ENCODE peak calls at places on chromosome 15, in seven cellular contexts. R is HCT116, I is GM12878, V is HepG2, P is H1, Q is WTC11, U is K562. A is an unnamed sample.

GRCh38 chr15:53522878-53523455 is 236.5 kb downstream of the WDR72 start:
- DNase-seq in P (no peak), I (no peak), U (no peak), R (no peak), V (no peak), Q (no peak), A (no peak)

GRCh38 chr15:28902856-28903255 is 17.1 kb downstream of the APBA2 start:
- DNase-seq in U (no peak), V (no peak), P (no peak), Q (no peak), R (no peak), I (no peak), A (no peak)

GRCh38 chr15:69787791-69788190 is 309.9 kb downstream of the TLE3 start:
- DNase-seq in R (no peak), U (no peak), Q (no peak), P (no peak), I (no peak), V (no peak), A (no peak)

GRCh38 chr15:76140069-76140454 is 80.3 kb downstream of the TMEM266 start:
- DNase-seq in U (no peak), R (no peak), I (no peak), V (no peak), P (no peak), Q (peak; percentile 38), A (no peak)

GRCh38 chr15:38611228-38611627 is 46.6 kb upstream of the RASGRP1 start:
- DNase-seq in R (no peak), V (no peak), P (no peak), U (no peak), Q (no peak), I (no peak), A (no peak)

GRCh38 chr15:26970712-26971210 is at the start of gene GABRG3:
- DNase-seq in R (no peak), V (no peak), U (no peak), Q (peak; percentile 72), P (no peak), I (no peak), A (no peak)

GRCh38 chr15:87394676-87395075 is 861.9 kb downstream of the NTRK3 start:
- DNase-seq in R (no peak), P (no peak), Q (no peak), V (no peak), U (no peak), I (no peak), A (no peak)

GRCh38 chr15:73928971-73929627 is 2.8 kb downstream of the LOXL1 start:
- DNase-seq in I (no peak), Q (no peak), V (no peak), P (no peak), U (no peak), R (no peak), A (no peak)

GRCh38 chr15:33310481-33311311 is at the start of gene RYR3:
- DNase-seq in U (no peak), Q (peak; percentile 62), I (no peak), R (no peak), V (no peak), P (no peak), A (peak; percentile 28)

GRCh38 chr15:45535486-45536042 is 13.0 kb upstream of the SLC30A4 start:
- DNase-seq in Q (no peak), R (no peak), U (no peak), P (no peak), V (no peak), I (no peak), A (no peak)

GRCh38 chr15:42608110-42608531 is 32.7 kb downstream of the STARD9 start:
- DNase-seq in Q (no peak), I (peak; percentile 71), U (peak; percentile 52), V (no peak), P (no peak), R (no peak), A (no peak)

GRCh38 chr15:62524848-62525247 is 359.8 kb upstream of the C2CD4B start:
- DNase-seq in R (no peak), V (no peak), P (no peak), I (no peak), U (no peak), Q (no peak), A (no peak)

GRCh38 chr15:37837276-37837675 is 97.2 kb upstream of the TMCO5A start:
- DNase-seq in V (no peak), P (no peak), I (no peak), Q (no peak), R (no peak), U (no peak), A (no peak)

GRCh38 chr15:31302778-31303433 is 23.7 kb upstream of the KLF13 start:
- DNase-seq in U (no peak), I (no peak), R (no peak), P (no peak), V (no peak), Q (no peak), A (peak; percentile 19)

GRCh38 chr15:52257734-52258062 is 37.9 kb downstream of the MYO5C start:
- DNase-seq in V (no peak), R (no peak), Q (no peak), P (no peak), U (no peak), I (no peak), A (peak; percentile 17)

GRCh38 chr15:34952481-34952880 is 17.1 kb downstream of the AQR start:
- DNase-seq in I (no peak), P (no peak), Q (no peak), R (no peak), V (no peak), U (no peak), A (no peak)

GRCh38 chr15:30992465-30992864 is 1.0 kb upstream of the MTMR10 start:
- DNase-seq in R (no peak), P (no peak), V (peak; percentile 27), Q (no peak), U (no peak), I (no peak), A (no peak)

GRCh38 chr15:99015677-99016568 is 8.3 kb upstream of the PGPEP1L start:
- DNase-seq in I (no peak), R (no peak), P (no peak), U (no peak), Q (peak; percentile 50), V (no peak), A (peak; percentile 42)

GRCh38 chr15:35281515-35281914 is 196.4 kb upstream of the NANOGP8 start:
- DNase-seq in U (no peak), I (no peak), R (peak; percentile 35), V (no peak), P (no peak), Q (no peak), A (no peak)

GRCh38 chr15:42048080-42048820 is 27.4 kb upstream of the PLA2G4E start:
- DNase-seq in R (no peak), V (no peak), P (no peak), Q (no peak), U (no peak), I (no peak), A (no peak)

GRCh38 chr15:31977812-31978662 is 52.3 kb upstream of the CHRNA7 start:
- DNase-seq in U (peak; percentile 53), R (peak; percentile 32), V (peak; percentile 16), Q (peak; percentile 88), P (no peak), I (no peak), A (peak; percentile 67)

GRCh38 chr15:90231028-90232017 is 2.4 kb downstream of the CIB1 start:
- DNase-seq in U (no peak), V (no peak), Q (no peak), R (no peak), I (peak; percentile 32), P (no peak), A (no peak)

GRCh38 chr15:52252781-52253180 is 42.8 kb downstream of the MYO5C start:
- DNase-seq in U (peak; percentile 8), R (peak; percentile 81), I (no peak), Q (no peak), P (no peak), V (peak; percentile 35), A (no peak)

GRCh38 chr15:69852482-69853275 is 245.0 kb downstream of the TLE3 start:
- DNase-seq in P (no peak), U (no peak), I (no peak), Q (no peak), V (no peak), R (no peak), A (no peak)

GRCh38 chr15:88904808-88905327 is 8.3 kb downstream of the MFGE8 start:
- DNase-seq in R (no peak), Q (peak; percentile 94), V (peak; percentile 79), I (peak; percentile 32), U (peak; percentile 91), P (no peak), A (peak; percentile 86)

GRCh38 chr15:68492855-68493254 is 60.9 kb upstream of the ITGA11 start:
- DNase-seq in R (no peak), U (no peak), Q (no peak), I (no peak), P (no peak), V (no peak), A (no peak)
- TF ChIP-seq SP1 in R (no peak), U (no peak), Q (no peak), I (no peak), P (no peak), V (no peak), A (no peak)

GRCh38 chr15:67188551-67189218 is 65.8 kb downstream of the AAGAB start:
- DNase-seq in I (no peak), P (no peak), V (no peak), U (no peak), Q (no peak), R (no peak), A (no peak)
- TF ChIP-seq SP1 in I (no peak), P (no peak), V (no peak), U (no peak), Q (no peak), R (no peak), A (no peak)

DNA sequence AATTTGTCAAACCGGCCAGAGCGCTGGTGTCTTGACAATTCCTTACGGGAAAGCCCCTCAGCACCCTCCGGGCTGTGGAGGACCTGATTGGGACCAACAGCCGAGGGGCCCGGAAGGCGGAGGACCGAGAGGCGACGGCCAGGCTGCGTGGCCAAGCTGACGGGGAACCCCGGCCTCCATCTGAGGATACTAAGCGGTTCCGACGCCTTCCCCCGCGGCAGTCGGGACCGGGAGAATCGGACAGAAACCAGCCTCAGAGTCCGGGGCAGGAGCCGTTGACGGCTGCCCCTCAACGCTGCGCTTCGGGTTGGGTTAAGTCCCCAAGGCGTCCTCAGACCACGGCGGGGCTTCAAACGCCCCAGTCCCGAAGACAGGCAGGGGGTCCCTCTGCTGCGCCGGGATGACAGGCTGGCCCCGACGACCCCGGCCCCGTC is 483 bp downstream of the ALDH1A2 start:
- DNase-seq in R (no peak), Q (peak; percentile 46), I (no peak), U (peak; percentile 69), V (no peak), P (no peak), A (peak; percentile 11)
- TF ChIP-seq SP1 in R (no peak), Q (no peak), I (no peak), U (no peak), V (no peak), P (no peak), A (no peak)

GRCh38 chr15:83276661-83277060 is 7.8 kb downstream of the BNC1 start:
- DNase-seq in U (no peak), I (no peak), P (no peak), Q (no peak), V (no peak), R (no peak), A (no peak)

GRCh38 chr15:83270176-83270575 is 14.3 kb downstream of the BNC1 start:
- DNase-seq in P (no peak), R (no peak), Q (no peak), I (no peak), V (no peak), U (no peak), A (no peak)

GRCh38 chr15:83278191-83278590 is 6.3 kb downstream of the BNC1 start:
- DNase-seq in V (no peak), U (no peak), R (no peak), I (no peak), Q (no peak), P (no peak), A (no peak)

GRCh38 chr15:83275412-83275811 is 9.1 kb downstream of the BNC1 start:
- DNase-seq in I (no peak), Q (no peak), R (no peak), P (no peak), U (no peak), V (no peak), A (no peak)
- TF ChIP-seq SP1 in I (no peak), Q (no peak), R (no peak), P (no peak), U (no peak), V (no peak), A (no peak)

A was measured in HEK293T.